ENCODE peak calls at places on chromosome 15, in seven cellular contexts. One of them, this sample, is unnamed.
A peak's percentile ranks its signal among the peaks of the same experiment; 100 is the strongest.

GRCh38 chr15:28994142-28994829 is 108.5 kb downstream of the APBA2 start:
- DNase-seq in ovary: no peak
- DNase-seq in body of pancreas: no peak
- DNase-seq in mucosa of gallbladder: no peak
- DNase-seq in PC-3: no peak
- DNase-seq in HuH-7: no peak
- DNase-seq in B cell: no peak
- DNase-seq in this sample: no peak

GRCh38 chr15:71547066-71547465 is 263.3 kb upstream of the NR2E3 start:
- DNase-seq in body of pancreas: no peak
- DNase-seq in PC-3: no peak
- DNase-seq in ovary: no peak
- DNase-seq in B cell: no peak
- DNase-seq in HuH-7: no peak
- DNase-seq in mucosa of gallbladder: no peak
- DNase-seq in this sample: no peak

GRCh38 chr15:75065851-75066509 is 42.6 kb downstream of the PPCDC start:
- DNase-seq in B cell: no peak
- DNase-seq in ovary: no peak
- DNase-seq in PC-3: peak; percentile 20
- DNase-seq in mucosa of gallbladder: no peak
- DNase-seq in body of pancreas: no peak
- DNase-seq in HuH-7: no peak
- DNase-seq in this sample: no peak

GRCh38 chr15:67024322-67024997 is 40.9 kb upstream of the SMAD3 start:
- DNase-seq in mucosa of gallbladder: peak; percentile 86
- DNase-seq in ovary: peak; percentile 87
- DNase-seq in PC-3: peak; percentile 90
- DNase-seq in HuH-7: peak; percentile 88
- DNase-seq in B cell: no peak
- DNase-seq in body of pancreas: peak; percentile 88
- DNase-seq in this sample: no peak

GRCh38 chr15:62847900-62848489 is 194.6 kb upstream of the TPM1 start:
- DNase-seq in HuH-7: peak; percentile 54
- DNase-seq in mucosa of gallbladder: peak; percentile 80
- DNase-seq in PC-3: peak; percentile 74
- DNase-seq in B cell: no peak
- DNase-seq in body of pancreas: peak; percentile 68
- DNase-seq in ovary: peak; percentile 78
- DNase-seq in this sample: no peak

GRCh38 chr15:29183071-29183831 is 86.4 kb downstream of the NSMCE3 start:
- DNase-seq in HuH-7: no peak
- DNase-seq in PC-3: peak; percentile 75
- DNase-seq in body of pancreas: no peak
- DNase-seq in mucosa of gallbladder: no peak
- DNase-seq in B cell: no peak
- DNase-seq in ovary: no peak
- DNase-seq in this sample: peak; percentile 13

GRCh38 chr15:99432271-99433025 is 133.3 kb upstream of the MEF2A start:
- DNase-seq in body of pancreas: no peak
- DNase-seq in PC-3: no peak
- DNase-seq in HuH-7: no peak
- DNase-seq in mucosa of gallbladder: no peak
- DNase-seq in ovary: no peak
- DNase-seq in B cell: no peak
- DNase-seq in this sample: no peak

GRCh38 chr15:77023576-77024272 is 28.8 kb downstream of the PSTPIP1 start:
- DNase-seq in mucosa of gallbladder: no peak
- DNase-seq in B cell: no peak
- DNase-seq in ovary: no peak
- DNase-seq in HuH-7: no peak
- DNase-seq in PC-3: no peak
- DNase-seq in body of pancreas: peak; percentile 9
- DNase-seq in this sample: no peak

GRCh38 chr15:36978625-36979024 is 121.7 kb downstream of the MEIS2 start:
- DNase-seq in PC-3: no peak
- DNase-seq in ovary: no peak
- DNase-seq in B cell: no peak
- DNase-seq in mucosa of gallbladder: no peak
- DNase-seq in HuH-7: no peak
- DNase-seq in body of pancreas: no peak
- DNase-seq in this sample: no peak

GRCh38 chr15:72994778-72995177 is 57.5 kb upstream of the NEO1 start:
- DNase-seq in ovary: peak; percentile 64
- DNase-seq in body of pancreas: no peak
- DNase-seq in PC-3: no peak
- DNase-seq in B cell: no peak
- DNase-seq in HuH-7: no peak
- DNase-seq in mucosa of gallbladder: no peak
- DNase-seq in this sample: no peak

GRCh38 chr15:85582719-85583089 is 202.3 kb downstream of the AKAP13 start:
- DNase-seq in PC-3: no peak
- DNase-seq in mucosa of gallbladder: peak; percentile 72
- DNase-seq in ovary: peak; percentile 64
- DNase-seq in HuH-7: no peak
- DNase-seq in body of pancreas: peak; percentile 73
- DNase-seq in B cell: no peak
- DNase-seq in this sample: peak; percentile 63